ENCODE peak calls at places on chromosomes 2 and 18, in eight cellular contexts. One of them, this sample, is unnamed.

GRCh38 chr2:85681354-85681728 is 12.8 kb upstream of the GNLY start:
- DNase-seq in upper lobe of right lung: no peak
- DNase-seq in AG04449: no peak
- DNase-seq in WTC11: no peak
- DNase-seq in AG08396: peak
- DNase-seq in hippocampal formation: no peak
- DNase-seq in HT1080: no peak
- DNase-seq in NCI-H1092: no peak
- DNase-seq in this sample: no peak

GRCh38 chr18:72539861-72540260 is 4.3 kb downstream of the CBLN2 start:
- DNase-seq in AG08396: no peak
- DNase-seq in hippocampal formation: no peak
- DNase-seq in AG04449: no peak
- DNase-seq in HT1080: no peak
- DNase-seq in NCI-H1092: peak
- DNase-seq in upper lobe of right lung: no peak
- DNase-seq in WTC11: no peak
- DNase-seq in this sample: no peak

GRCh38 chr2:21411796-21412195 is 288.0 kb downstream of the TDRD15 start:
- DNase-seq in WTC11: no peak
- DNase-seq in HT1080: no peak
- DNase-seq in upper lobe of right lung: no peak
- DNase-seq in hippocampal formation: no peak
- DNase-seq in AG04449: no peak
- DNase-seq in AG08396: no peak
- DNase-seq in NCI-H1092: no peak
- DNase-seq in this sample: no peak

GRCh38 chr2:157497603-157498314 is 53.9 kb upstream of the CYTIP start:
- DNase-seq in upper lobe of right lung: no peak
- DNase-seq in AG08396: peak
- DNase-seq in hippocampal formation: no peak
- DNase-seq in NCI-H1092: peak
- DNase-seq in WTC11: no peak
- DNase-seq in AG04449: no peak
- DNase-seq in HT1080: peak
- DNase-seq in this sample: no peak

GRCh38 chr18:58087928-58088722 is 44.1 kb downstream of the NEDD4L start:
- DNase-seq in WTC11: no peak
- DNase-seq in hippocampal formation: no peak
- DNase-seq in NCI-H1092: no peak
- DNase-seq in upper lobe of right lung: peak
- DNase-seq in AG04449: no peak
- DNase-seq in AG08396: no peak
- DNase-seq in HT1080: peak
- DNase-seq in this sample: peak

GRCh38 chr18:11676867-11677266 is 12.2 kb upstream of the GNAL start:
- DNase-seq in AG08396: no peak
- DNase-seq in hippocampal formation: no peak
- DNase-seq in upper lobe of right lung: no peak
- DNase-seq in NCI-H1092: no peak
- DNase-seq in AG04449: no peak
- DNase-seq in WTC11: no peak
- DNase-seq in HT1080: no peak
- DNase-seq in this sample: no peak

GRCh38 chr2:237944302-237944701 is 22.5 kb upstream of the UBE2F start:
- DNase-seq in NCI-H1092: no peak
- DNase-seq in AG04449: no peak
- DNase-seq in AG08396: no peak
- DNase-seq in hippocampal formation: no peak
- DNase-seq in HT1080: no peak
- DNase-seq in upper lobe of right lung: no peak
- DNase-seq in WTC11: no peak
- DNase-seq in this sample: no peak

GRCh38 chr2:40169430-40169829 is 282.5 kb downstream of the SLC8A1 start:
- DNase-seq in AG08396: no peak
- DNase-seq in HT1080: peak
- DNase-seq in WTC11: no peak
- DNase-seq in upper lobe of right lung: no peak
- DNase-seq in hippocampal formation: no peak
- DNase-seq in NCI-H1092: no peak
- DNase-seq in AG04449: no peak
- DNase-seq in this sample: peak

GRCh38 chr2:55049794-55050132 is 488 bp downstream of the RTN4 start:
- DNase-seq in AG04449: no peak
- DNase-seq in WTC11: no peak
- DNase-seq in HT1080: no peak
- DNase-seq in upper lobe of right lung: no peak
- DNase-seq in hippocampal formation: no peak
- DNase-seq in NCI-H1092: peak
- DNase-seq in AG08396: peak
- DNase-seq in this sample: no peak

GRCh38 chr2:83873110-83873509 is 586.0 kb downstream of the SUCLG1 start:
- DNase-seq in HT1080: no peak
- DNase-seq in NCI-H1092: no peak
- DNase-seq in AG08396: no peak
- DNase-seq in upper lobe of right lung: no peak
- DNase-seq in hippocampal formation: no peak
- DNase-seq in AG04449: no peak
- DNase-seq in WTC11: no peak
- DNase-seq in this sample: no peak

GRCh38 chr2:46163804-46164569 is 133.2 kb upstream of the EPAS1 start:
- DNase-seq in AG04449: no peak
- DNase-seq in HT1080: peak
- DNase-seq in NCI-H1092: no peak
- DNase-seq in AG08396: no peak
- DNase-seq in upper lobe of right lung: no peak
- DNase-seq in WTC11: no peak
- DNase-seq in hippocampal formation: no peak
- DNase-seq in this sample: peak

GRCh38 chr2:78992807-78993517 is 32.5 kb upstream of the REG3G start:
- DNase-seq in AG04449: no peak
- DNase-seq in AG08396: no peak
- DNase-seq in NCI-H1092: no peak
- DNase-seq in HT1080: no peak
- DNase-seq in hippocampal formation: no peak
- DNase-seq in upper lobe of right lung: no peak
- DNase-seq in WTC11: peak
- DNase-seq in this sample: no peak

GRCh38 chr18:52953435-52953834 is 613.4 kb downstream of the DCC start:
- DNase-seq in AG04449: no peak
- DNase-seq in WTC11: no peak
- DNase-seq in HT1080: no peak
- DNase-seq in upper lobe of right lung: no peak
- DNase-seq in NCI-H1092: no peak
- DNase-seq in AG08396: no peak
- DNase-seq in hippocampal formation: no peak
- DNase-seq in this sample: no peak

GRCh38 chr2:171810409-171810993 is 83.5 kb downstream of the SLC25A12 start:
- DNase-seq in hippocampal formation: no peak
- DNase-seq in upper lobe of right lung: no peak
- DNase-seq in AG08396: peak
- DNase-seq in AG04449: no peak
- DNase-seq in NCI-H1092: no peak
- DNase-seq in HT1080: no peak
- DNase-seq in WTC11: no peak
- DNase-seq in this sample: no peak

GRCh38 chr18:6281874-6282273 is 132.8 kb downstream of the L3MBTL4 start:
- DNase-seq in upper lobe of right lung: no peak
- DNase-seq in hippocampal formation: no peak
- DNase-seq in AG08396: no peak
- DNase-seq in HT1080: no peak
- DNase-seq in NCI-H1092: no peak
- DNase-seq in WTC11: no peak
- DNase-seq in AG04449: no peak
- DNase-seq in this sample: no peak

GRCh38 chr2:101253713-101254085 is 1.0 kb downstream of the CNOT11 start:
- DNase-seq in hippocampal formation: no peak
- DNase-seq in AG08396: no peak
- DNase-seq in NCI-H1092: no peak
- DNase-seq in WTC11: no peak
- DNase-seq in upper lobe of right lung: no peak
- DNase-seq in HT1080: no peak
- DNase-seq in AG04449: no peak
- DNase-seq in this sample: no peak

GRCh38 chr2:175207741-175208438 is 26.4 kb upstream of the ATP5MC3 start:
- DNase-seq in hippocampal formation: no peak
- DNase-seq in AG08396: no peak
- DNase-seq in AG04449: no peak
- DNase-seq in upper lobe of right lung: no peak
- DNase-seq in NCI-H1092: peak
- DNase-seq in HT1080: no peak
- DNase-seq in WTC11: no peak
- DNase-seq in this sample: no peak

GRCh38 chr2:239984431-239985194 is 40.5 kb downstream of the NDUFA10 start:
- DNase-seq in upper lobe of right lung: no peak
- DNase-seq in WTC11: no peak
- DNase-seq in HT1080: no peak
- DNase-seq in AG04449: no peak
- DNase-seq in hippocampal formation: no peak
- DNase-seq in NCI-H1092: no peak
- DNase-seq in AG08396: no peak
- DNase-seq in this sample: no peak

GRCh38 chr2:111659361-111660281 is 224.4 kb downstream of the ANAPC1 start:
- DNase-seq in upper lobe of right lung: peak
- DNase-seq in AG04449: no peak
- DNase-seq in hippocampal formation: no peak
- DNase-seq in HT1080: peak
- DNase-seq in WTC11: peak
- DNase-seq in AG08396: peak
- DNase-seq in NCI-H1092: no peak
- DNase-seq in this sample: peak

This sample was measured in foreskin keratinocyte.